ENCODE peak calls at places on chromosomes 5 and 9, in eight cellular contexts. R is A549, M is upper lobe of left lung, U is HCT116, T is spleen, K is stomach, B is sigmoid colon, E is right lobe of liver. H is an unnamed sample.

GRCh38 chr5:169408735-169409134 is 107.8 kb upstream of the SLIT3 start:
- DNase-seq in T (no peak), K (no peak), M (no peak), R (no peak), E (no peak), B (no peak), U (no peak), H (no peak)

GRCh38 chr9:70133253-70134208 is 89.9 kb downstream of the MAMDC2 start:
- DNase-seq in R (no peak), M (no peak), U (no peak), B (no peak), K (no peak), E (no peak), T (no peak), H (no peak)

GRCh38 chr5:179793470-179794139 is at the start of gene LTC4S:
- DNase-seq in B (peak; percentile 90), U (no peak), T (peak; percentile 93), K (peak; percentile 71), M (peak; percentile 70), E (peak; percentile 62), R (no peak), H (peak; percentile 76)

GRCh38 chr9:61666310-61666709 is 476.5 kb downstream of the SPATA31A7 start:
- DNase-seq in K (peak; percentile 5), R (no peak), M (no peak), E (no peak), B (peak; percentile 38), T (peak; percentile 22), U (no peak), H (peak; percentile 30)

GRCh38 chr9:77475641-77476473 is 172.3 kb downstream of the GNA14 start:
- DNase-seq in K (no peak), T (no peak), U (no peak), M (no peak), B (no peak), R (no peak), E (no peak), H (no peak)

GRCh38 chr5:73482383-73483193 is 15.7 kb upstream of the BTF3 start:
- DNase-seq in K (no peak), T (no peak), R (no peak), E (no peak), B (no peak), M (no peak), U (no peak), H (no peak)

GRCh38 chr9:123399803-123400378 is 43.9 kb downstream of the CRB2 start:
- DNase-seq in B (no peak), M (no peak), R (peak; percentile 17), E (no peak), U (no peak), T (no peak), K (no peak), H (no peak)

GRCh38 chr9:35367451-35367850 is 122.5 kb upstream of the RUSC2 start:
- DNase-seq in R (peak; percentile 5), T (no peak), K (no peak), B (no peak), U (no peak), E (no peak), M (no peak), H (peak; percentile 42)

GRCh38 chr5:169099801-169100734 is 200.9 kb downstream of the SLIT3 start:
- DNase-seq in R (peak; percentile 16), E (no peak), U (no peak), K (no peak), T (no peak), B (no peak), M (no peak), H (peak; percentile 89)

GRCh38 chr9:131642496-131643083 is 97.3 kb downstream of the PRRT1B start:
- DNase-seq in T (no peak), U (no peak), K (no peak), R (no peak), B (no peak), M (no peak), E (no peak), H (no peak)

GRCh38 chr9:89923174-89923573 is 318.4 kb downstream of the GADD45G start:
- DNase-seq in T (no peak), U (no peak), K (no peak), B (no peak), R (no peak), E (no peak), M (no peak), H (no peak)

GRCh38 chr9:22374021-22374420 is 72.6 kb upstream of the DMRTA1 start:
- DNase-seq in U (no peak), T (no peak), M (no peak), K (no peak), R (no peak), B (no peak), E (no peak), H (no peak)

GRCh38 chr9:135222991-135223760 is 135.7 kb downstream of the OLFM1 start:
- DNase-seq in E (peak; percentile 4), R (no peak), T (peak; percentile 46), K (no peak), M (no peak), U (no peak), B (peak; percentile 40), H (no peak)

GRCh38 chr5:33433303-33434255 is 7.2 kb upstream of the TARS1 start:
- DNase-seq in E (peak; percentile 31), T (no peak), R (no peak), K (no peak), M (no peak), B (no peak), U (no peak), H (no peak)

DNA sequence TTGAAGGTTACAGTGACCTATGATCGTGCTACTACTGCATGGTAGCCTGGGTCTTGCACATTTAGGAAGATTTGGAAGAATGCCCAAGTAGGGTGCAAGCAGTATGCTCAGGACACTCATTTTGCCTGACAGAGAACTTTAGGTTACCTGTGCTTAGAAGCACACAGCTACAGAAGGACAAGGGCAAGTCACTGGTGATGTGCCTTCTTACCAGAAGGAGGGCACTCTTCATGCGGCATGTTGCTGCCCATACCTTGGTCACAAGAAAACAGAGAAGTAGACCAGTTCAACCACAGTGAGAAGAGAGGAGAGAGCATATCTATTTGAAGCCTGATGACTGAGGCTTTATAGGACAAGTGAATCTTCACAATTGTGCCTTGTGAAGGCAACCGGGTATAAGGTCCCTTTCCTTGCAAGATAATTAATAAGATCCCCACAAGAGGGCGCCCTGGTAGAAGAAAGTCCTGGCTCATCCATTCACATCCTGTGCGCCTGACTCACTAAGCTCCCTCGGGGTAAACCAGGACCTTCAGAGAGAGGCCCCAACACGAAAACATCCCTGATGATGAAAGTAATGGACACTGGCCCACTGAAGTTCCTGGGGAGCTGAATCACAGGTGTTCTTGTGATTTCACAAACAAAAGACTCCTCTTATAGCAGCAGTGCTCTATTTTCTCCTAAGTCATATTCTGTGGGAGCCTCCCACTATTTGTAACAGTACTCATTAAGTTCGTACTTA is 38.1 kb upstream of the STARD4 start:
- DNase-seq in K (peak; percentile 66), T (no peak), B (peak; percentile 93), E (peak; percentile 38), U (peak; percentile 71), R (peak; percentile 77), M (no peak), H (peak; percentile 80)
- H3K27ac ChIP-seq in K (no peak overlapping the region), T (peak overlapping the region; percentile 48), B (peak overlapping the region; percentile 66), E (no peak overlapping the region), U (no peak overlapping the region), R (no peak overlapping the region), M (peak overlapping the region; percentile 46), H (no peak overlapping the region)

GRCh38 chr5:55932700-55933099 is 62.1 kb downstream of the IL6ST start:
- DNase-seq in U (no peak), E (no peak), K (no peak), R (no peak), M (no peak), T (no peak), B (no peak), H (no peak)
- TF ChIP-seq POLR2A in U (no peak), E (no peak), K (no peak), R (no peak), M (no peak), T (no peak), B (no peak), H (no peak)

DNA sequence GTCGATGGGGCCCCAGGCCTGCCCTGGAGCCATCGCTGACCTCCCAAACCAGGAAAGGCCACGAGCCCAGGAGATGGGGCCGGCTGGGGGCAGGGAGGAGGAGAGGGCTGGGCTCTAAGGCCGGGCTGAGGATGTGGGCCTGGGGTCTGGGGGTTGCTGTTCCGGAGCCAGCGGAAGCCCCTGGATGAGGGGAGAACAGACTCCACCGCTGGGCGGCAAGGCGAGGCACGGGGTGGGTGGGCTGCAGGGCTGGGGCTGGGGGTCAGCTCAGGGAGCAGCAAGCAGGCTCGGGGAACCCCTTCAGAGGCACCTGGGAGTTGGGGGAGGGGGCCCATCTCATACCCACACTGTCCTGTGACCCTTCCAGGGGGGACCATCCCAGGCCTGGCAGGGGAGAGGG is 11.7 kb downstream of the LCN12 start:
- DNase-seq in U (no peak), R (no peak), M (peak; percentile 56), B (no peak), T (no peak), E (no peak), K (no peak), H (no peak)
- H3K4me1 ChIP-seq in U (peaks cover 28% of the 10 kb centered on the region), R (peaks cover 15% of the 10 kb centered on the region), M (peaks cover 11% of the 10 kb centered on the region), B (peaks cover 5% of the 10 kb centered on the region), T (peaks cover 58% of the 10 kb centered on the region), E (no peaks in the 10 kb centered on the region), K (peaks cover 25% of the 10 kb centered on the region), H (no peaks in the 10 kb centered on the region)

DNA sequence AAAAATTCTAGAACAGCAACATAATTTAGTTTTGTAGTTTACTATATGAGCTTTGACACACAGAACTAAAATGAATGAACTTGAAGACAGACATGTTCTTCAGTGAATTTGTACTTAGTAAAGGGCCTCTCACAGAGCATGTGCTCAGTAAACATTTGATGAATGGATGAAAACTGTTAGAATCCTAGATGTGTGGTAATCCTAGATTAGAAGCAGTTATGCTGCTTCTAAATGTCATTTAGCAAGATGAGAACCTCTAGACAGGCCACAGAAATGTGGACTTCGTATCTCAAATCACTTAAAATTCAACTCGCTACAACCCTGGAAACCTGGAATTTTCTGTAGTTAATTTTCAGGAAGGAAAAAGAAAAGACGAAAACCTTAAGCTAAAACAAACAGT is 8.5 kb downstream of the GOLPH3 start:
- DNase-seq in B (no peak), K (no peak), E (no peak), T (no peak), M (no peak), R (no peak), U (no peak), H (no peak)
- H3K27ac ChIP-seq in B (peak overlapping the region; percentile 100), K (peak overlapping the region; percentile 46), E (no peak overlapping the region), T (peak overlapping the region; percentile 30), M (peak overlapping the region; percentile 40), R (no peak overlapping the region), U (no peak overlapping the region), H (no peak overlapping the region)